ENCODE peak calls at places on chromosomes 2 and 18, in eight cellular contexts. Q, T, B, E, A, C, Y and L are unnamed samples.

GRCh38 chr2:239160226-239161143 is 240.3 kb downstream of the HDAC4 start:
- DNase-seq in Q (no peak), T (no peak), B (no peak), E (peak; percentile 19), A (no peak), C (no peak), Y (no peak), L (no peak)

GRCh38 chr2:232633413-232634318 is at the start of gene EFHD1:
- DNase-seq in Q (peak; percentile 34), T (peak; percentile 13), B (no peak), E (peak; percentile 90), A (peak; percentile 58), C (peak; percentile 62), Y (no peak), L (peak; percentile 37)

GRCh38 chr2:118539290-118539689 is 308.2 kb downstream of the EN1 start:
- DNase-seq in Q (peak; percentile 60), T (no peak), B (no peak), E (peak; percentile 28), A (no peak), C (no peak), Y (no peak), L (peak; percentile 32)

GRCh38 chr2:30232027-30232800 is 880 bp downstream of the LBH start:
- DNase-seq in Q (peak; percentile 37), T (no peak), B (peak; percentile 81), E (peak; percentile 73), A (no peak), C (peak; percentile 46), Y (no peak), L (peak; percentile 55)

GRCh38 chr2:141311430-141311829 is 819.4 kb downstream of the LRP1B start:
- DNase-seq in Q (no peak), T (no peak), B (no peak), E (no peak), A (no peak), C (no peak), Y (no peak), L (no peak)

GRCh38 chr2:125479143-125479636 is 1176.8 kb upstream of the GYPC start:
- DNase-seq in Q (no peak), T (no peak), B (no peak), E (no peak), A (no peak), C (no peak), Y (no peak), L (no peak)

GRCh38 chr18:76592981-76593381 is 97.9 kb upstream of the ZNF516 start:
- DNase-seq in Q (peak; percentile 57), T (no peak), B (no peak), E (no peak), A (peak; percentile 79), C (no peak), Y (no peak), L (no peak)

GRCh38 chr2:110157153-110157793 is 41.7 kb upstream of the MALL start:
- DNase-seq in Q (peak; percentile 85), T (peak; percentile 10), B (no peak), E (no peak), A (peak; percentile 66), C (no peak), Y (no peak), L (peak; percentile 80)

GRCh38 chr18:8801263-8801901 is 96.0 kb downstream of the MTCL1 start:
- DNase-seq in Q (peak; percentile 92), T (no peak), B (no peak), E (no peak), A (no peak), C (no peak), Y (peak; percentile 82), L (no peak)

GRCh38 chr2:74741651-74742050 is 87.6 kb downstream of the SEMA4F start:
- DNase-seq in Q (no peak), T (no peak), B (no peak), E (no peak), A (no peak), C (no peak), Y (no peak), L (no peak)

GRCh38 chr2:116988303-116988702 is 826.2 kb upstream of the DDX18 start:
- DNase-seq in Q (no peak), T (no peak), B (no peak), E (no peak), A (no peak), C (no peak), Y (no peak), L (no peak)

GRCh38 chr2:222424729-222425671 is 657 bp downstream of the SGPP2 start:
- DNase-seq in Q (no peak), T (no peak), B (no peak), E (peak; percentile 54), A (peak; percentile 20), C (peak; percentile 22), Y (no peak), L (peak; percentile 43)

GRCh38 chr18:23814977-23815614 is 125.8 kb downstream of the LAMA3 start:
- DNase-seq in Q (no peak), T (no peak), B (no peak), E (peak; percentile 70), A (no peak), C (no peak), Y (no peak), L (no peak)

GRCh38 chr18:58253318-58253717 is 209.3 kb downstream of the NEDD4L start:
- DNase-seq in Q (no peak), T (no peak), B (no peak), E (no peak), A (no peak), C (no peak), Y (no peak), L (no peak)

GRCh38 chr2:110204408-110205385 is at the start of gene NPHP1:
- DNase-seq in Q (peak; percentile 84), T (peak; percentile 64), B (peak; percentile 76), E (peak; percentile 92), A (peak; percentile 68), C (peak; percentile 77), Y (no peak), L (peak; percentile 73)

GRCh38 chr2:39537150-39537549 is 100.1 kb upstream of the MAP4K3 start:
- DNase-seq in Q (no peak), T (no peak), B (no peak), E (no peak), A (no peak), C (no peak), Y (no peak), L (no peak)